ENCODE peak calls at places on chromosome 13, in four cellular contexts. C is K562, J is HEK293T, W is GM12878. U is an unnamed sample.

GRCh38 chr13:42354246-42355117 is 82.5 kb downstream of the AKAP11 start:
- DNase-seq in J (no peak), W (peak), C (peak), U (no peak)

GRCh38 chr13:62320129-62320724 is 904.6 kb upstream of the PCDH20 start:
- DNase-seq in C (peak), J (peak), W (peak), U (peak)

GRCh38 chr13:76968041-76968440 is 19.7 kb downstream of the ACOD1 start:
- DNase-seq in J (no peak), C (no peak), W (no peak), U (no peak)

GRCh38 chr13:41746259-41746658 is 214.7 kb downstream of the VWA8 start:
- DNase-seq in J (no peak), C (no peak), W (no peak), U (no peak)

GRCh38 chr13:23289917-23290357 is 109.2 kb downstream of the SGCG start:
- DNase-seq in C (peak), J (no peak), W (no peak), U (no peak)

GRCh38 chr13:44739120-44739519 is 163.0 kb upstream of the TSC22D1 start:
- DNase-seq in W (no peak), C (no peak), J (peak), U (no peak)

GRCh38 chr13:51689597-51689996 is 105.3 kb downstream of the WDFY2 start:
- DNase-seq in J (no peak), W (no peak), C (peak), U (peak)

GRCh38 chr13:110438211-110438610 is 123.3 kb downstream of the RAB20 start:
- DNase-seq in C (peak), J (no peak), W (no peak), U (no peak)

GRCh38 chr13:46992383-46992952 is 95.6 kb upstream of the HTR2A start:
- DNase-seq in W (no peak), J (peak), C (peak), U (peak)

GRCh38 chr13:49341941-49342340 is 94.2 kb downstream of the CDADC1 start:
- DNase-seq in J (no peak), W (no peak), C (no peak), U (no peak)

GRCh38 chr13:50810998-50811397 is 32.5 kb downstream of the DLEU7 start:
- DNase-seq in J (no peak), C (no peak), W (peak), U (no peak)

GRCh38 chr13:101751488-101751887 is 299.0 kb downstream of the ITGBL1 start:
- DNase-seq in C (no peak), W (no peak), J (peak), U (no peak)

GRCh38 chr13:19818223-19818842 is 35.6 kb upstream of the PSPC1 start:
- DNase-seq in W (no peak), J (peak), C (peak), U (peak)

GRCh38 chr13:20566424-20566916 is 487 bp upstream of the IFT88 start:
- DNase-seq in J (no peak), C (peak), W (no peak), U (peak)

GRCh38 chr13:50122465-50122864 is 107.2 kb downstream of the KCNRG start:
- DNase-seq in C (peak), J (no peak), W (no peak), U (no peak)

GRCh38 chr13:78194904-78195639 is 276.4 kb upstream of the EDNRB start:
- DNase-seq in C (no peak), W (no peak), J (no peak), U (no peak)

GRCh38 chr13:87274209-87274819 is 396.9 kb upstream of the SLITRK5 start:
- DNase-seq in C (peak), J (peak), W (no peak), U (peak)

GRCh38 chr13:102440259-102440936 is 38.5 kb upstream of the FGF14 start:
- DNase-seq in W (peak), J (no peak), C (no peak), U (no peak)

GRCh38 chr13:43245374-43245964 is 222.1 kb downstream of the DNAJC15 start:
- DNase-seq in C (no peak), W (no peak), J (no peak), U (no peak)

GRCh38 chr13:77448689-77449088 is 86.8 kb upstream of the SCEL start:
- DNase-seq in J (no peak), W (no peak), C (no peak), U (no peak)

GRCh38 chr13:25046274-25046984 is 49.5 kb upstream of the PABPC3 start:
- DNase-seq in C (no peak), W (no peak), J (peak), U (no peak)

GRCh38 chr13:77222909-77223308 is 104.0 kb downstream of the MYCBP2 start:
- DNase-seq in C (no peak), W (no peak), J (no peak), U (no peak)

GRCh38 chr13:109346060-109346459 is 440.3 kb downstream of the IRS2 start:
- DNase-seq in J (no peak), C (no peak), W (no peak), U (no peak)

GRCh38 chr13:103246581-103247200 is 180.5 kb upstream of the SLC10A2 start:
- DNase-seq in W (no peak), C (no peak), J (no peak), U (no peak)

GRCh38 chr13:53499551-53499950 is 470.9 kb downstream of the OLFM4 start:
- DNase-seq in W (no peak), J (no peak), C (no peak), U (no peak)

GRCh38 chr13:49791753-49792549 is 531 bp downstream of the KPNA3 start:
- DNase-seq in J (peak), W (no peak), C (peak), U (no peak)

GRCh38 chr13:20161275-20161950 is 561 bp upstream of the GJA3 start:
- DNase-seq in W (no peak), C (no peak), J (no peak), U (no peak)

GRCh38 chr13:24605923-24606372 is 74.3 kb upstream of the ATP12A start:
- DNase-seq in J (no peak), C (peak), W (no peak), U (peak)

GRCh38 chr13:72851678-72852014 is 69.7 kb downstream of the PIBF1 start:
- DNase-seq in J (no peak), W (no peak), C (no peak), U (no peak)

GRCh38 chr13:109856350-109856749 is 70.0 kb upstream of the IRS2 start:
- DNase-seq in J (no peak), C (no peak), W (no peak), U (no peak)

GRCh38 chr13:60733933-60734332 is 336.9 kb downstream of the TDRD3 start:
- DNase-seq in W (no peak), C (no peak), J (no peak), U (no peak)

GRCh38 chr13:99969934-99970760 is 1.4 kb downstream of the ZIC5 start:
- DNase-seq in J (peak), C (peak), W (no peak), U (peak)

GRCh38 chr13:104571161-104571889 is 1505.1 kb upstream of the SLC10A2 start:
- DNase-seq in J (peak), W (no peak), C (peak), U (peak)

GRCh38 chr13:55361141-55361540 is 1779.6 kb upstream of the PRR20A start:
- DNase-seq in C (no peak), W (no peak), J (no peak), U (no peak)
- TF ChIP-seq TARDBP in C (no peak), W (no peak), J (no peak), U (no peak)

GRCh38 chr13:111533900-111534645 is 213.6 kb downstream of the TEX29 start:
- DNase-seq in J (no peak), C (no peak), W (no peak), U (no peak)

GRCh38 chr13:111528513-111528912 is 208.1 kb downstream of the TEX29 start:
- DNase-seq in J (no peak), C (no peak), W (no peak), U (no peak)

GRCh38 chr13:111530137-111530536 is 209.7 kb downstream of the TEX29 start:
- DNase-seq in J (no peak), C (no peak), W (no peak), U (no peak)

GRCh38 chr13:111532111-111532510 is 211.7 kb downstream of the TEX29 start:
- DNase-seq in C (no peak), W (no peak), J (no peak), U (no peak)

GRCh38 chr13:111531505-111531904 is 211.1 kb downstream of the TEX29 start:
- DNase-seq in C (peak), J (peak), W (no peak), U (no peak)
- TF ChIP-seq TARDBP in C (no peak), J (no peak), W (no peak), U (no peak)

GRCh38 chr13:85142351-85142750 is 656.9 kb downstream of the SLITRK6 start:
- DNase-seq in W (no peak), J (peak), C (no peak), U (no peak)

DNA sequence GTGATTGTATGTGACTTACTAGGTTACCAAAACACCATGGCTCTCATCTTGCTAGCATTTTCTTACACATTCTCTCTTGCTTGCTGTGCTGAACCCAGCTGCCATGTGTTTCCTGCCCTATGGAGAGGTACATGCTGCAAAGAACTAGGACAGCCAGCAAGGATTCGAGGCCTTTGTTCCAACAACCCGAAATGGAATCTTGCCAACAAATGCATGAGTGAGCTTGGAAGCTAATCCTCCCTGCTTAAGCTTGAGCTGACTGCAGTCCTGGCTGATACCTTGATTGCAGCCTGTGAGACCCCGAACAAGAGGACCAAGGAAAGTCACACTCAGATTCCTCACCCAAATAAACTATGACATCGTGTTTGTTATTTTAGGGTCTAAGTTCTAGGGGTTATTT is 651.2 kb downstream of the SLITRK6 start:
- DNase-seq in W (no peak), C (no peak), J (peak), U (peak)
- TF ChIP-seq TARDBP in W (no peak), C (no peak), J (no peak), U (no peak)

DNA sequence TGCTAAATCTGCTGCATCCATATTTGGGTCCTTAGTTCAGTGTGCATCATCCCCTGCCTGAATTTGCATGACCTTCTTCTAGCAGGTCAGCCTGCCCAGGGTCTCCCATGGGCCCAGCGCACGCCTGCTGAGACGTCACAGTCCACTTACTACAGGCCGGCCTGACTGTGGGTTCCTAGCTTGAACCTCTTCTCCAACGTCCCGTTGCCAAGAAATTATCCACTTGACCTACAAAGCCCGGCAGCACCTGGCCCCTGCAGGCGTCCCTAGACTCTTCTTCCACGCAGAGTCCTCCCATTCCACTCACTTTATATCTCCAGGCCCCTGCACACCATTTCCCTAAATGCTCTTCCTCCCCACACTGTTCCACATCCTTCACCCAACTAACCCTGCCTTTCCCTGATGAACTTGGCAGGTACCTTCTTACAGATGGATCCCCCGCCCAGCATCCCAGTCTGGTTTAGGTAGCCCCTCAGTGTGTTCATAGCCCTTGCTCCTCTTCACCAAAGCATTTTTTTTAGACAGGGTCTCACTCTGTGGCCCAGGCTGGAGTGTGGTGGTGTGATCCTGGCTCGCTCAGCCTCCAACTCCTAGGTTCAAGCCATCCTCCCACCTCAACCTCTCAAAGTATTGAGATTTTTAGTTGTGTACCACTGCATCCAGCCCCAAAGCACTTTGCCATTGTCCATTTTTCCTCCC is 155.0 kb upstream of the SOX1 start:
- DNase-seq in C (no peak), W (no peak), J (no peak), U (no peak)
- TF ChIP-seq TARDBP in C (no peak), W (no peak), J (no peak), U (no peak)

GRCh38 chr13:45833663-45834062 is 17.9 kb downstream of the SIAH3 start:
- DNase-seq in W (no peak), C (no peak), J (no peak), U (no peak)
- TF ChIP-seq TARDBP in W (no peak), C (no peak), J (no peak), U (no peak)

GRCh38 chr13:98420560-98421175 is 156.2 kb downstream of the STK24 start:
- DNase-seq in J (no peak), C (no peak), W (no peak), U (no peak)

GRCh38 chr13:98413796-98414195 is 163.1 kb downstream of the STK24 start:
- DNase-seq in J (no peak), C (no peak), W (no peak), U (no peak)

GRCh38 chr13:98419786-98420559 is 156.9 kb downstream of the STK24 start:
- DNase-seq in W (no peak), C (no peak), J (no peak), U (no peak)

GRCh38 chr13:98415326-98416070 is 161.4 kb downstream of the STK24 start:
- DNase-seq in C (no peak), W (no peak), J (no peak), U (no peak)

DNA sequence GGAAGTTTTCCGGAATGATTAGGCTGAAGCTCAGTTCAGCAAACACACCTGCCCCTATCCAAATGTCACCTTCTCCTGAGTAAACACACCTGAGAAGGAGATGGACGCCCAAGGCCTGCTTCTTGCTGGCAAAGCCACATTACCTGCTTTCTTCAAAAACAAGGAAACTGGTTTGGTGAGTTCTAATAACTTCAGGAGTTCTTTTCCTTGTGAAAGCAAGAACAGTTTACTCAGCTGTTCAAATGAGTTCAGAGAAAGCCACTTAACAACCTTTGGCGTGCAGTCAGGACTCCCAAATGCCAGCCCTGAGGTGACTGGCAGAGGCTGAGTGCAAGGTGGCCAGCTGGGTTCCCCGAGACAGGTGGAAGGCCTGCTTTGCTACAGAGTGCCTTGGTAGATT is 160.5 kb downstream of the STK24 start:
- DNase-seq in W (no peak), J (no peak), C (no peak), U (no peak)
- TF ChIP-seq TARDBP in W (no peak), J (no peak), C (no peak), U (no peak)

GRCh38 chr13:35475960-35476943 is at the start of gene MAB21L1:
- DNase-seq in C (no peak), J (peak), W (no peak), U (no peak)
- TF ChIP-seq TARDBP in C (no peak), J (no peak), W (no peak), U (no peak)

GRCh38 chr13:98543380-98544104 is 33.4 kb downstream of the STK24 start:
- DNase-seq in C (no peak), W (no peak), J (no peak), U (no peak)
- TF ChIP-seq TARDBP in C (no peak), W (no peak), J (no peak), U (no peak)

U was measured in HepG2.